ENCODE peak calls at places on chromosome 11, in seven cellular contexts. Z, S, G, L, V, Q and R are unnamed samples. For H3K4me1, the result is how much of the 10 kb centered on the place peaks cover.

GRCh38 chr11:101030692-101031091 is 98.9 kb downstream of the PGR start:
- DNase-seq in L (no peak), Q (no peak), Z (no peak), S (no peak), G (no peak), V (no peak), R (no peak)

GRCh38 chr11:67033661-67034166 is 10.8 kb downstream of the SYT12 start:
- DNase-seq in G (no peak), Z (no peak), Q (no peak), S (no peak), V (no peak), L (no peak), R (no peak)

GRCh38 chr11:99739464-99740089 is 718.8 kb downstream of the CNTN5 start:
- DNase-seq in G (no peak), V (no peak), Q (no peak), S (peak), Z (peak), L (no peak), R (no peak)

GRCh38 chr11:78138694-78139421 is 568 bp downstream of the ALG8 start:
- DNase-seq in Z (no peak), V (no peak), S (peak), G (peak), L (peak), Q (peak), R (no peak)

GRCh38 chr11:112050721-112051120 is 23.1 kb downstream of the PIH1D2 start:
- DNase-seq in L (no peak), S (no peak), Z (no peak), G (peak), Q (no peak), V (no peak), R (no peak)

GRCh38 chr11:65111537-65112225 is at the start of gene TM7SF2:
- DNase-seq in Z (peak), V (peak), L (peak), G (no peak), S (peak), Q (peak), R (peak)

GRCh38 chr11:92295175-92296137 is 70.8 kb downstream of the FAT3 start:
- DNase-seq in L (peak), V (no peak), Z (no peak), S (no peak), G (no peak), Q (peak), R (no peak)

GRCh38 chr11:43545610-43546009 is 134.9 kb upstream of the HSD17B12 start:
- DNase-seq in G (no peak), Q (no peak), L (no peak), S (no peak), V (no peak), Z (no peak), R (no peak)

GRCh38 chr11:71451596-71452353 is 1.2 kb upstream of the NADSYN1 start:
- DNase-seq in Z (no peak), S (no peak), G (no peak), L (no peak), V (no peak), Q (peak), R (no peak)

GRCh38 chr11:67614730-67615454 is 8.2 kb downstream of the NDUFV1 start:
- DNase-seq in G (no peak), S (no peak), V (no peak), L (no peak), Q (no peak), Z (no peak), R (no peak)

GRCh38 chr11:2675540-2675939 is 24.3 kb downstream of the KCNQ1OT1 start:
- DNase-seq in Z (no peak), V (no peak), L (no peak), S (no peak), Q (no peak), G (no peak), R (no peak)

GRCh38 chr11:131671764-131672163 is 301.3 kb downstream of the NTM start:
- DNase-seq in G (no peak), V (no peak), L (no peak), Q (no peak), Z (no peak), S (no peak), R (no peak)

DNA sequence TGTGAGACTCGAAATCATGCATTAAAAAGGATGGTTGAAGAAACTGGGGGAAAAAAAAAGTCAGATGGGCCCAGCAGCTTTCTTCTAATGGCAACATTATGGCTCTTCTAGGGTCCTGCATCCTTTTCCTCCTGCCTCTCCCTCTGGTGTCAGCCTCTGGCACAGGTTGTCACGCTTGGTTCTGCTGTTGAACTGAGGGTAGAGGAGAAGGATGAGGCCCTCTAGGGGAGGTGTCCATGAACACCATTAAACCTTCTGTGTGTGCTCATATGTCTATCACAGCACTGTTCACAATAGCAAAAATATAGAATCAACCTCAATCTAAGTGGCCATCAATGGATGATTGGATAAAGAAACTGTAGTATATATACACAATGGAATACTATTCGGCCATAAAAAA is 36.0 kb downstream of the BUD13 start:
- DNase-seq in L (no peak), G (no peak), Q (no peak), S (peak), Z (no peak), V (no peak), R (no peak)
- H3K4me1 ChIP-seq in L (under half), G (under half), Q (under half), S (under half), Z (under half), V (under half), R (under half)

DNA sequence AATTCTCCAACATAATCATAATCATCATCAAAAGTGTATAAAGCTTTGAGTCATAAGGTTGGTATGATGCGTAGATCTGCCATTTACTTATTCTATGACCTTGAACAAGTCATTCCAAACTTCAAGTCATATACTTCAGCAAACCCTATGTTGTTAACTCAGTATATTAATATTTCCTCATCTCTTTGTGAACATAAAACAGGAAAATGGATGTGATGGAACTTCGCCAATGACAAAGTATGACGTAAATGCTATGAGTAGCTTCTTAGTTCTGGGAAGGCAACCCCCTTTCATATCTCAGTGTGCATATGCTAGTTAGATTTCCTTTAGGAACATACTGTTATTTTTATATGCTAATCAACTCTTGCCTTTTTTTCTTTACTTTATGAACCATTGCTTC is 102.7 kb upstream of the ANO3 start:
- DNase-seq in L (no peak), Z (no peak), G (no peak), V (no peak), S (no peak), Q (no peak), R (no peak)
- TF ChIP-seq POLR2AphosphoS5 in L (no peak), Z (no peak), G (no peak), V (no peak), S (no peak), Q (no peak), R (no peak)

GRCh38 chr11:86596861-86597632 is 75.4 kb downstream of the ME3 start:
- DNase-seq in S (no peak), Z (no peak), L (no peak), Q (no peak), V (no peak), G (no peak), R (no peak)
- H3K27ac ChIP-seq in S (no peak), Z (peak), L (no peak), Q (no peak), V (no peak), G (no peak), R (no peak)

GRCh38 chr11:12397953-12398352 is 20.6 kb downstream of the PARVA start:
- DNase-seq in Z (no peak), G (no peak), Q (peak), S (no peak), L (no peak), V (no peak), R (no peak)
- H3K4me1 ChIP-seq in Z (under half), G (under half), Q (under half), S (under half), L (half or more), V (under half), R (under half)